ENCODE peak calls at places on chromosomes 12 and 14, in seven cellular contexts. G is GM12865, O is WTC11, K is fibroblast of lung, T is HCT116, Q is AG04450, V is endothelial cell. P is an unnamed sample.

GRCh38 chr12:111819191-111820158 is 22.6 kb upstream of the MAPKAPK5 start:
- DNase-seq in G (no peak), O (no peak), K (no peak), T (no peak), Q (no peak), V (no peak), P (no peak)

GRCh38 chr12:76346798-76347420 is 1.3 kb downstream of the BBS10 start:
- DNase-seq in G (peak), O (no peak), K (peak), T (no peak), Q (no peak), V (no peak), P (no peak)

GRCh38 chr12:130982565-130983225 is 29.0 kb downstream of the ADGRD1 start:
- DNase-seq in G (no peak), O (no peak), K (no peak), T (no peak), Q (no peak), V (no peak), P (no peak)

GRCh38 chr12:81257952-81258551 is 180.2 kb downstream of the ACSS3 start:
- DNase-seq in G (peak), O (no peak), K (peak), T (peak), Q (peak), V (peak), P (no peak)

GRCh38 chr14:75144944-75145343 is 18.1 kb upstream of the NEK9 start:
- DNase-seq in G (no peak), O (no peak), K (no peak), T (no peak), Q (no peak), V (no peak), P (no peak)

GRCh38 chr14:74846168-74846567 is 29.8 kb downstream of the PROX2 start:
- DNase-seq in G (no peak), O (no peak), K (peak), T (no peak), Q (no peak), V (no peak), P (no peak)

GRCh38 chr14:31068235-31068634 is 42.1 kb upstream of the STRN3 start:
- DNase-seq in G (peak), O (no peak), K (no peak), T (no peak), Q (no peak), V (no peak), P (no peak)

GRCh38 chr14:69818760-69819191 is 21.7 kb upstream of the SLC10A1 start:
- DNase-seq in G (peak), O (peak), K (peak), T (peak), Q (peak), V (peak), P (peak)

GRCh38 chr12:107369679-107370078 is 276.3 kb upstream of the CRY1 start:
- DNase-seq in G (peak), O (no peak), K (no peak), T (no peak), Q (no peak), V (no peak), P (no peak)

GRCh38 chr12:64983771-64984170 is 137.3 kb downstream of the WIF1 start:
- DNase-seq in G (no peak), O (no peak), K (no peak), T (no peak), Q (no peak), V (no peak), P (no peak)

DNA sequence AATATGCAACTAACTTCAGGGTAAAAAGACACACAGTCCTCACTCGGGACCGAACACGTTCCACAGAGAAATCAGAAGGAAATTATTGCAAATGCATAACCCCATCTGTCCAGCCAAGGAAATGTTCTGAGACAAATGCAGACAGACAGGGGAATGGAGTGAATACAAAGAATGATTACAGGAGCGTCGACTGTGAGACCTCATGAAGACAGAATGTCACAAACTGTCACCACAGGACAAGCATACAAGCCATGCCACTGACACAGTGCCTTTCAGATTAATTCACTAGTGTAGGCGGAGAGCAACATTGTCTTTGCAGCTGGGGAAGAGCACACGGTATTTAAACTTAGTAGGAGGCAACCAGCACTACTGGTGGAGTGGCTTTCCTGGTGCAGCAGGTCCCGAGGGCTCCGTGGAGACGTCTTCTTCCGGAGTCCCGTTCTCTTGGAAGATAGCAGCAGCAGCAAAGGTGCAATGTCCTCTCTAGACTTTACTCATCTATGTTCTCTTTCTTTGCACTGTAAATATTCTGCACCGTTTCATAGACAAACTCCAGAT is 44.6 kb downstream of the FBXO21 start:
- DNase-seq in G (no peak), O (no peak), K (no peak), T (no peak), Q (no peak), V (no peak), P (no peak)
- TF ChIP-seq CTCF in G (no peak), O (no peak), K (no peak), T (no peak), Q (no peak), V (no peak), P (no peak)

GRCh38 chr14:102213984-102214658 is 74.4 kb downstream of the WDR20 start:
- DNase-seq in G (no peak), O (no peak), K (no peak), T (no peak), Q (no peak), V (no peak), P (no peak)
- TF ChIP-seq CTCF in G (no peak), O (no peak), K (peak), T (peak), Q (peak), V (no peak), P (no peak)

GRCh38 chr14:55136241-55136640 is 7.2 kb downstream of the LGALS3 start:
- DNase-seq in G (no peak), O (no peak), K (peak), T (no peak), Q (no peak), V (no peak), P (no peak)

GRCh38 chr14:55131782-55132181 is 2.7 kb downstream of the LGALS3 start:
- DNase-seq in G (peak), O (no peak), K (no peak), T (no peak), Q (no peak), V (no peak), P (no peak)

GRCh38 chr14:55136868-55137785 is 8.1 kb downstream of the LGALS3 start:
- DNase-seq in G (no peak), O (no peak), K (peak), T (no peak), Q (peak), V (no peak), P (no peak)

GRCh38 chr14:55130194-55130550 is 1.1 kb downstream of the LGALS3 start:
- DNase-seq in G (no peak), O (no peak), K (peak), T (no peak), Q (no peak), V (no peak), P (no peak)

DNA sequence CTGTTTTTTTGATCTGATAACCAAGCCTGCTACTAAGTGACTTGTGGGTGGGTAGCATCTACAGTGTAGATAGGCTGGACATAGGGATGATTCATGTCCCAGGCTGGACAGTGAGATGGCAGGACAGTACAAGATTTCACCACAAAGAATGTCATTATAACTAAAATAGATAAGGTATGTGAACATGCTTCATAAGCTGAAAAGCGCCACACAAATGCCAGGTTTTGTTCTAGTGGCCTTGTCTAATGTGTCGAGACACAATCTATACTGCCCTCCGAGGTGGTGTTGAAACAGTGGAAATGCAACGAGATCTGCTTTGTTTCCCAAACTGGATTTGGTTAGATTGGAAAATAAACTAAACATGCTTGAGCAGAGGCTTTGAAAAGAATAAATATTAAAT is 4.4 kb downstream of the LGALS3 start:
- DNase-seq in G (no peak), O (no peak), K (peak), T (peak), Q (no peak), V (no peak), P (no peak)
- TF ChIP-seq CTCF in G (no peak), O (no peak), K (peak), T (peak), Q (peak), V (no peak), P (no peak)

DNA sequence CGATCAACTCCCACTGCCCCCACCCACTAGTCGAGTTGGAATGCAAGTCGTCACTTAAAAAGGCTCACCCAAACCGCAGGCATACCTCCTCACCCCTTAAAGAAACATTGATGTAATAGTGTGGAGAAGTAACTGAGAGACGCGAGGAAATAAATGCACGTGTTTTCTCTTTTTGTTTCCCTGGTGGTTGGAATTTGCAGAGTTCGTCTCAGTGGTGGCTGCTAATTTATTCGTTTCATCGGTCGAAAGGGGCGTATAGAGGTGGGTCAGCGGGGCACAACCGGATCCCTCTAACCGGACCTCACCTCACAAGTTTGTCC is 5.1 kb upstream of the NPAS3 start:
- DNase-seq in G (no peak), O (peak), K (no peak), T (no peak), Q (no peak), V (no peak), P (no peak)
- TF ChIP-seq CTCF in G (no peak), O (no peak), K (peak), T (no peak), Q (peak), V (no peak), P (no peak)

DNA sequence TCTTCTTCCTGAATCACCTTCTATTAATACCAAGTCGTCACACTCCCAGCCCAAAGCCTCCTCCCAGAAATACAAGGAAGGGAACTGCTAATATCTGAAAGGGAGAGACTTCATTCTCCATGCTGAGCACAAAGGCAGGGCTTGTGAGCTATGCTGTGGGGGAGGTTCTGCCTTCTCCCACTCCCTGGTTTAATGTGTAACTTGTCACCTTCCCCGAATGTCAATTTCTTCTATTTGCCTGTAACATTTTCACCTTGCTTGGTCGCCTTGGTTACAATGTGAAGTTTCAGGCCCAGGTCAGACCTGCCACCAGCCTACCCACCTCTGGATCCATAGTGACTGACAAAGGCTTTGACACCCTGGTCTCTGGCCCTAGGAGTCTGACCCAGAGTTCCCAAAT is 82.0 kb upstream of the ESRRB start:
- DNase-seq in G (no peak), O (no peak), K (no peak), T (no peak), Q (no peak), V (no peak), P (no peak)
- TF ChIP-seq CTCF in G (no peak), O (no peak), K (no peak), T (no peak), Q (no peak), V (no peak), P (no peak)

P was measured in activated B cell treated with CpG ODN at 0.5 μM for 24 hours.